ENCODE peak calls at places on chromosome 3, in nine cellular contexts. X, L, D, F, R, P, H, E and O are unnamed samples.

GRCh38 chr3:23815879-23816278 is 10.1 kb downstream of the UBE2E1 start:
- DNase-seq in D (no peak), F (no peak), X (no peak), L (no peak), R (no peak), E (no peak), P (no peak), H (peak), O (no peak)

GRCh38 chr3:4977001-4977888 is 2.0 kb upstream of the BHLHE40 start:
- DNase-seq in X (peak), H (peak), L (peak), D (peak), R (peak), P (peak), E (no peak), F (peak), O (peak)

GRCh38 chr3:30042274-30042859 is 564.0 kb upstream of the TGFBR2 start:
- DNase-seq in E (peak), H (peak), F (peak), P (peak), L (peak), X (peak), R (peak), D (peak), O (peak)

GRCh38 chr3:176526194-176526593 is 671.1 kb downstream of the TBL1XR1 start:
- DNase-seq in R (no peak), H (no peak), E (no peak), X (no peak), L (no peak), D (no peak), P (no peak), F (no peak), O (no peak)

GRCh38 chr3:177519588-177519987 is 322.3 kb upstream of the TBL1XR1 start:
- DNase-seq in E (no peak), D (no peak), R (no peak), P (no peak), X (no peak), L (no peak), H (no peak), F (no peak), O (no peak)

GRCh38 chr3:48135773-48136495 is 52.3 kb downstream of the CDC25A start:
- DNase-seq in H (no peak), F (no peak), D (no peak), X (no peak), P (no peak), E (no peak), L (no peak), R (no peak), O (no peak)

GRCh38 chr3:18124501-18124900 is 300.6 kb downstream of the SATB1 start:
- DNase-seq in X (no peak), L (no peak), R (no peak), P (peak), E (peak), D (peak), H (no peak), F (no peak), O (no peak)

GRCh38 chr3:138867996-138868395 is 33.3 kb upstream of the PIK3CB start:
- DNase-seq in E (no peak), L (no peak), X (no peak), H (peak), R (no peak), F (no peak), P (no peak), D (no peak), O (no peak)

GRCh38 chr3:107957506-107957905 is 133.3 kb downstream of the CD47 start:
- DNase-seq in F (no peak), R (no peak), D (no peak), E (no peak), H (no peak), P (no peak), L (no peak), X (no peak), O (no peak)

GRCh38 chr3:38147434-38147833 is 9.0 kb downstream of the MYD88 start:
- DNase-seq in F (no peak), X (no peak), H (no peak), E (no peak), L (no peak), P (no peak), R (no peak), D (no peak), O (no peak)

GRCh38 chr3:124978627-124979026 is 44.1 kb upstream of the MUC13 start:
- DNase-seq in F (no peak), L (no peak), X (no peak), H (no peak), E (no peak), D (no peak), R (no peak), P (no peak), O (no peak)

GRCh38 chr3:65334045-65334665 is 646.4 kb upstream of the ADAMTS9 start:
- DNase-seq in P (no peak), D (peak), E (no peak), X (peak), H (peak), R (peak), F (peak), L (no peak), O (no peak)

GRCh38 chr3:45123030-45123429 is 23.1 kb downstream of the CDCP1 start:
- DNase-seq in F (no peak), H (peak), R (no peak), X (no peak), P (peak), D (peak), E (no peak), L (peak), O (no peak)

GRCh38 chr3:118909751-118910150 is 124.9 kb downstream of the IGSF11 start:
- DNase-seq in F (no peak), L (no peak), P (no peak), D (no peak), R (no peak), E (no peak), X (no peak), H (no peak), O (no peak)

DNA sequence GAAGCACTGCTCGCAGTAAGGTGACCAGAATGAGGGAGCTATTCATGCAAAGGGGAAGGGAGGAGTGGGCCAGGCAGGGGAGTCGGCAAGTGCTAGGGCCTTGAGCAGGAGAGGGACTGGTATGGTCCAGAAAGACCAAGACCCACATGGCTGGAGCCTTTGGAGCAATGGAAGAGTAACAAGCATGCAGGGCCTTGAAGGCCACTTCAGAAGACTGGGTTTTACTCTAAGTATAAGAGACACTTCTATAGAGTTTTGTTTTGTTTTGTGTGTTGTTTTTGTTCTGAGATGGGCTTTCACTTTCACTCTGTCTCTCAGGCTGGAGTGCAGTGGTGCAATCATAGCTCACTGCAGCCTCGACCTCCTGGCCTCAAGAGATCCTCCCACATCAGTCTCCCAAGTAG is 42.0 kb downstream of the BFSP2 start:
- DNase-seq in H (no peak), E (no peak), X (no peak), D (no peak), R (no peak), L (no peak), F (no peak), P (no peak), O (peak)
- H2AFZ ChIP-seq in H (peak), E (no peak), X (no peak), D (peak), R (no peak), L (no peak), F (no peak), P (no peak), O (peak)

GRCh38 chr3:100396967-100397366 is 3.9 kb downstream of the TOMM70 start:
- DNase-seq in X (no peak), D (no peak), R (no peak), P (no peak), H (no peak), E (no peak), F (no peak), L (no peak), O (no peak)
- TF ChIP-seq EZH2 in X (no peak), D (no peak), R (no peak), P (no peak), H (no peak), E (no peak), F (no peak), L (no peak), O (no peak)

DNA sequence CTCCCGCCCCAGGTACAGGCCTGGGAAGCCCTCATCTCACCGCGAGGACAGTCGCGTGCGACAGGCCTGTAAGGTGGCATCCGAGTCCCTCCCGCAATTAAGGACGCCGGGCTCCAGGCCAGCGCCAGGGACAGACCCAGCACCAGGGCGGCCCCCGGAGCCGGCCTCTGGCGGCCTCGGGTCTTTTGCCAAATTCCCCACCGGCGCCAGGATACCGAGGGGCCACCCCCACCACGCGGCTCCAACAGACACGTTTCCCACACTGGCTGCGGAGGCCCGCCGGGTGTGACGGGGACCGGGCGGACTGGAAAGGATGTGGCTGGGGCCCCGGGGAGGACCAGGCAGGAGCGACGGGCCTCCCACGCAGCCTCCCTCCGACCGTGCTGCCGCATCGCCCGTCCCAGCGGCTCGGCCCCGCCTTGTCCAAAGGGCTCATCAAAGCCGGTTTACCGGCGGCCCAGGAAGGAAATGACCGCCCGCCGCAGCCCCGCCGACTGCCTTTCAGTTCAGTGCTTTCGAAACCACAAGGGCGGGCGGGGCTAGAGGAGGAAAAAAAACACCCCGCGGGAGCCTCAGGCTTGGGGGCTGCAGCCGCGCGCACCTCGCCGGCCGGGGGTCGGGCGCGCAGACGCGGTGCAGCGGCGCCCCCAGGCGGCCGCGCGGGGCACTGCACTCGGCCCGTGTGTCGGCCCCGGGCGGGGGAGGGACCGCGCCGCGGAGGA is 11.2 kb downstream of the XXYLT1 start:
- DNase-seq in F (peak), D (peak), P (peak), L (peak), E (peak), R (peak), H (peak), X (peak), O (peak)
- H2AFZ ChIP-seq in F (peak), D (no peak), P (peak), L (peak), E (no peak), R (peak), H (no peak), X (peak), O (peak)

DNA sequence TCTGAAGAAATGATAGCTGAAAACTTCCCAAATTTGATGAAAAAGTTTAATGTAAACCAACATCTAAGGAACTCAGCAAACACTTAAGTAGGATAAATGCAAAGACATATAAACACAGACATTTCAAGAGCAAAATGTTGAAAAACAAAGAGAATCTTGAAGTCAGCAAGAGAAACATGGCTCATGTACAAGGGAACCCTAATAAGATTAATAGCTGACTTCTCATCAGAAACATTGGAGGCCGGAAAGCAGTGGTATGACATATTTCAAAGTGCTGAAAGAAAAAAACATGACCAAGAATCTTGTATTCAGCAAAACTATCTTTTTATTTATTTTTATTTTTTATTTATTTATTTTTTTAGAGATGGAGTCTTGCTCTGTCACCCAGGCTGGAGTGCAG is 10.6 kb upstream of the PRKCI start:
- DNase-seq in F (no peak), E (no peak), P (no peak), L (no peak), X (no peak), R (no peak), H (no peak), D (no peak), O (no peak)
- TF ChIP-seq EZH2 in F (no peak), E (no peak), P (no peak), L (no peak), X (no peak), R (no peak), H (no peak), D (no peak), O (no peak)